ENCODE peak calls at places on chromosome 16, in five cellular contexts. S is HCT116, Z is hepatocyte, L is GM23248, R is neural progenitor cell. Q is an unnamed sample.

GRCh38 chr16:75074920-75075687 is 41.5 kb downstream of the LDHD start:
- DNase-seq in S (no peak), Z (no peak), L (no peak), R (no peak), Q (no peak)

GRCh38 chr16:17557480-17557879 is 86.7 kb upstream of the XYLT1 start:
- DNase-seq in S (no peak), Z (no peak), L (no peak), R (no peak), Q (no peak)

GRCh38 chr16:85185281-85185680 is 73.0 kb upstream of the CIBAR2 start:
- DNase-seq in S (no peak), Z (no peak), L (no peak), R (no peak), Q (no peak)

GRCh38 chr16:72785886-72786285 is 262.0 kb downstream of the ZFHX3 start:
- DNase-seq in S (no peak), Z (no peak), L (no peak), R (no peak), Q (no peak)

GRCh38 chr16:70453891-70454220 is 539 bp upstream of the FCSK start:
- DNase-seq in S (no peak), Z (peak), L (no peak), R (peak), Q (peak)

GRCh38 chr16:17389392-17389791 is 81.4 kb downstream of the XYLT1 start:
- DNase-seq in S (no peak), Z (no peak), L (peak), R (no peak), Q (no peak)

GRCh38 chr16:84794626-84795025 is 25.2 kb upstream of the CRISPLD2 start:
- DNase-seq in S (no peak), Z (no peak), L (no peak), R (no peak), Q (no peak)

GRCh38 chr16:46911650-46912049 is 27.5 kb downstream of the GPT2 start:
- DNase-seq in S (no peak), Z (no peak), L (no peak), R (no peak), Q (no peak)

GRCh38 chr16:35339337-35339736 is 1879.9 kb downstream of the TP53TG3F start:
- DNase-seq in S (no peak), Z (no peak), L (peak), R (no peak), Q (no peak)

GRCh38 chr16:84740596-84741071 is 40.8 kb downstream of the USP10 start:
- DNase-seq in S (no peak), Z (no peak), L (peak), R (no peak), Q (no peak)

GRCh38 chr16:9395958-9396359 is 304.5 kb downstream of the HAPSTR1 start:
- DNase-seq in S (no peak), Z (peak), L (no peak), R (no peak), Q (no peak)

GRCh38 chr16:12439443-12440232 is 364.0 kb downstream of the CPPED1 start:
- DNase-seq in S (no peak), Z (no peak), L (no peak), R (no peak), Q (no peak)

GRCh38 chr16:241866-242265 is 7.2 kb downstream of the FAM234A start:
- DNase-seq in S (no peak), Z (no peak), L (no peak), R (no peak), Q (no peak)

GRCh38 chr16:55326261-55326802 is 2.3 kb downstream of the IRX6 start:
- DNase-seq in S (no peak), Z (no peak), L (no peak), R (peak), Q (peak)

GRCh38 chr16:1781758-1782407 is 488 bp downstream of the SPSB3 start:
- DNase-seq in S (no peak), Z (no peak), L (peak), R (peak), Q (peak)

GRCh38 chr16:29745853-29746345 is at the start of gene C16orf54:
- DNase-seq in S (no peak), Z (no peak), L (no peak), R (no peak), Q (peak)

GRCh38 chr16:2710711-2711231 is 9.3 kb downstream of the PRSS27 start:
- DNase-seq in S (no peak), Z (no peak), L (no peak), R (no peak), Q (no peak)

GRCh38 chr16:48318630-48319029 is 66.6 kb downstream of the SIAH1 start:
- DNase-seq in S (no peak), Z (no peak), L (no peak), R (no peak), Q (peak)

GRCh38 chr16:81555660-81556059 is 111.1 kb downstream of the CMIP start:
- DNase-seq in S (no peak), Z (no peak), L (no peak), R (no peak), Q (no peak)

GRCh38 chr16:977896-978295 is 3.7 kb upstream of the SOX8 start:
- DNase-seq in S (no peak), Z (no peak), L (no peak), R (no peak), Q (no peak)

GRCh38 chr16:3467920-3468319 is 24.4 kb downstream of the NAA60 start:
- DNase-seq in S (no peak), Z (no peak), L (peak), R (no peak), Q (peak)

GRCh38 chr16:88347656-88348376 is 34.9 kb upstream of the ZNF469 start:
- DNase-seq in S (no peak), Z (no peak), L (no peak), R (no peak), Q (no peak)

GRCh38 chr16:4081577-4082021 is 34.6 kb downstream of the ADCY9 start:
- DNase-seq in S (no peak), Z (no peak), L (peak), R (peak), Q (no peak)

GRCh38 chr16:79282806-79283205 is 317.7 kb downstream of the MAF start:
- DNase-seq in S (no peak), Z (no peak), L (no peak), R (no peak), Q (no peak)

GRCh38 chr16:21650517-21650916 is 1.9 kb downstream of the IGSF6 start:
- DNase-seq in S (no peak), Z (no peak), L (peak), R (no peak), Q (no peak)

GRCh38 chr16:27753563-27753962 is 203.6 kb downstream of the KATNIP start:
- DNase-seq in S (no peak), Z (no peak), L (no peak), R (no peak), Q (no peak)

GRCh38 chr16:89188064-89188441 is 12.3 kb downstream of the SLC22A31 start:
- DNase-seq in S (no peak), Z (no peak), L (no peak), R (peak), Q (no peak)

GRCh38 chr16:63617990-63618763 is 1503.7 kb downstream of the CDH11 start:
- DNase-seq in S (no peak), Z (no peak), L (no peak), R (no peak), Q (peak)

GRCh38 chr16:81137012-81137335 is 40.8 kb upstream of the GCSH start:
- DNase-seq in S (no peak), Z (peak), L (peak), R (peak), Q (no peak)

GRCh38 chr16:72884573-72884972 is 163.4 kb downstream of the ZFHX3 start:
- DNase-seq in S (no peak), Z (no peak), L (no peak), R (no peak), Q (no peak)

GRCh38 chr16:9650284-9650683 is 531.9 kb downstream of the GRIN2A start:
- DNase-seq in S (no peak), Z (peak), L (no peak), R (no peak), Q (no peak)

GRCh38 chr16:61581417-61582046 is 454.7 kb downstream of the CDH8 start:
- DNase-seq in S (no peak), Z (no peak), L (no peak), R (no peak), Q (no peak)

GRCh38 chr16:1701216-1701878 is 4.6 kb upstream of the MAPK8IP3 start:
- DNase-seq in S (no peak), Z (no peak), L (no peak), R (no peak), Q (no peak)

GRCh38 chr16:56631197-56631596 is 1.3 kb upstream of the MT1M start:
- DNase-seq in S (no peak), Z (no peak), L (no peak), R (no peak), Q (no peak)

GRCh38 chr16:35398208-35398607 is 1938.8 kb downstream of the TP53TG3F start:
- DNase-seq in S (no peak), Z (no peak), L (no peak), R (no peak), Q (no peak)

DNA sequence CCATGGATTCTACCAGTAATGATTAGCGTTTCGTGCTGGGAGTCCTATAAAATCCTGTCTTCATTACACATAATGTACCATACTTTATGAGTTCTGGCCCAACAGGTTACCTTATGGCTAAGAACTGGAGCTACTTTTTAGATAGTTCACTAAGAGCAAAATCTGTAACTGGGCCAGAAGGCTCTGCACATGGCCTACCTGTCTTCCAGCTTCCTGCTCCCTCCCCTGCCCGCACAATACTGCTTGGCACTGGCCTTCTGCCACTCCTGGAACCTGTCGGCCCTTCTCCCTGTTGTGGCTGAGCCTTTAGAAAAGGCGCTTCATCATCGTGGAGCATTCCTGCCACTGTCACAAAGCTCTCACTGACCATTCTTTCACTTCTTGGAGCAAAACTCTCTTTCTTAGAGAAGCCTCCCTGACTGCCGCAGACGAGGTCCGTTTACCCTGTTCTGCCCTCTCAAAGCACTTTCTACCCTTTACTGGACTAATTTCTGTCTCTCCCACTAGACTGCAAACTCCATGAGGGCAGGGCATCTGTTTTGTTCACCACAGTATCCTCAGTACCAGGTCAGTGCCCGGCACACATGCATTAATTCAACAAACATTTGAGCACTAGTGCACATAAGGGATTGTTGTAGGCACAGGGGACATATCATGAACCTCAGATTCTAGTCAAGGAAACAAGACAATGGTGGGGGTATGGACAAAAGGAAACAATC is 116.5 kb downstream of the PARN start:
- DNase-seq in S (no peak), Z (no peak), L (no peak), R (no peak), Q (no peak)
- TF ChIP-seq EZH2 in S (no peak), Z (no peak), L (no peak), R (no peak), Q (no peak)

GRCh38 chr16:86565644-86566511 is 751 bp upstream of the FOXC2 start:
- DNase-seq in S (no peak), Z (no peak), L (no peak), R (peak), Q (peak)

GRCh38 chr16:86566601-86566965 is at the start of gene FOXC2:
- DNase-seq in S (no peak), Z (peak), L (peak), R (peak), Q (peak)

GRCh38 chr16:86568677-86569623 is 2.3 kb downstream of the FOXC2 start:
- DNase-seq in S (no peak), Z (no peak), L (no peak), R (no peak), Q (peak)

GRCh38 chr16:86567701-86568571 is 1.3 kb downstream of the FOXC2 start:
- DNase-seq in S (no peak), Z (peak), L (peak), R (peak), Q (peak)

DNA sequence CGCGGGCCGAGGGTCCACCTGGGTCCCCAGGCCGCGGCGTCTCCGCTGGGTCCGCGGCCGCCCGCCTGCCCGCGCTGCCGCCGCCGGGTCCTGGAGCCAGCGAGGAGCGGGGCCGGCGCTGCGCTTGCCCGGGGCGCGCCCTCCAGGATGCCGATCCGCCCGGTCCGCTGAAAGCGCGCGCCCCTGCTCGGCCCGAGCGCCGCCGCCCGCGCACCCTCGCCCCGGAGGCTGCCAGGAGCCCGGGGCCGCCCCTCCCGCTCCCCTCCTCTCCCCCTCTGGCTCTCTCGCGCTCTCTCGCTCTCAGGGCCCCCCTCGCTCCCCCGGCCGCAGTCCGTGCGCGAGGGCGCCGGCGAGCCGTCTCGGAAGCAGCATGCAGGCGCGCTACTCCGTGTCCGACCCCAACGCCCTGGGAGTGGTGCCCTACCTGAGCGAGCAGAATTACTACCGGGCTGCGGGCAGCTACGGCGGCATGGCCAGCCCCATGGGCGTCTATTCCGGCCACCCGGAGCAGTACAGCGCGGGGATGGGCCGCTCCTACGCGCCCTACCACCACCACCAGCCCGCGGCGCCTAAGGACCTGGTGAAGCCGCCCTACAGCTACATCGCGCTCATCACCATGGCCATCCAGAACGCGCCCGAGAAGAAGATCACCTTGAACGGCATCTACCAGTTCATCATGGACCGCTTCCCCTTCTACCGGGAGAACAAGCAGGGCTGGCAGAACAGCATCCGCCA is 504 bp downstream of the FOXC2 start:
- DNase-seq in S (no peak), Z (peak), L (peak), R (peak), Q (peak)
- TF ChIP-seq EZH2 in S (no peak), Z (no peak), L (no peak), R (peak), Q (no peak)

DNA sequence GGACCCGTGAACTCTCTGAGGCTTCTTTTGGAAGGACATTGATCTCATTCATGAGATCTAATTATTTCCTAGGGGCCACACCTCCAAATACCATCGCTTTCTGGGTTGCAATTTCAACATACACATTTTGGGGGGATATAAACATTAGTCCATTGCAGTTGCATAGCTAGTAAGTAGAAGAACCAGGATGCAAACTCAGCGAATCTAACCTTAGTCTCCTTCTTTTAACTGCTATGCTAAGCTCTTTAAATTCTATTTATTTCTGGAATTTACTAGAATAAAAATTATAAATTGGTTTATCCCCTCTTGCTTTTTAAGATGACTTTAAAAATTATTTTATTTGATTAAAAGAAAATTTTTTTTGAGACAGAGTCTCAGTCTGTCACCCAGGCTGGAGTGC is 232.5 kb upstream of the EEF2KMT start:
- DNase-seq in S (no peak), Z (no peak), L (no peak), R (no peak), Q (no peak)
- TF ChIP-seq EZH2 in S (no peak), Z (no peak), L (no peak), R (no peak), Q (no peak)

GRCh38 chr16:23187341-23187740 is 4.8 kb downstream of the SCNN1G start:
- DNase-seq in S (no peak), Z (no peak), L (no peak), R (no peak), Q (no peak)

GRCh38 chr16:23186171-23186570 is 3.6 kb downstream of the SCNN1G start:
- DNase-seq in S (no peak), Z (no peak), L (no peak), R (no peak), Q (peak)

GRCh38 chr16:23183486-23183862 is 929 bp downstream of the SCNN1G start:
- DNase-seq in S (no peak), Z (no peak), L (no peak), R (no peak), Q (no peak)

GRCh38 chr16:23182675-23183485 is at the start of gene SCNN1G:
- DNase-seq in S (no peak), Z (peak), L (peak), R (peak), Q (peak)

GRCh38 chr16:23185661-23186060 is 3.1 kb downstream of the SCNN1G start:
- DNase-seq in S (no peak), Z (no peak), L (no peak), R (no peak), Q (no peak)
- TF ChIP-seq EZH2 in S (no peak), Z (no peak), L (no peak), R (no peak), Q (no peak)